ENCODE peak calls at places on chromosome 1, in five cellular contexts. R, F, K, G and B are unnamed samples.

GRCh38 chr1:176903474-176903873 is 261.0 kb downstream of the ASTN1 start:
- DNase-seq in R (peak), F (no peak), K (no peak), G (no peak), B (no peak)

GRCh38 chr1:63618001-63618400 is 24.8 kb downstream of the PGM1 start:
- DNase-seq in R (no peak), F (no peak), K (no peak), G (no peak), B (no peak)

GRCh38 chr1:2927995-2928732 is 93.1 kb upstream of the ACTRT2 start:
- DNase-seq in R (no peak), F (no peak), K (no peak), G (no peak), B (no peak)

GRCh38 chr1:21811875-21812305 is at the start of gene LDLRAD2:
- DNase-seq in R (no peak), F (no peak), K (no peak), G (no peak), B (no peak)

GRCh38 chr1:20194224-20194623 is 7.9 kb upstream of the PLA2G2C start:
- DNase-seq in R (no peak), F (no peak), K (peak), G (no peak), B (no peak)

GRCh38 chr1:29550119-29550841 is 314.0 kb downstream of the PTPRU start:
- DNase-seq in R (no peak), F (no peak), K (no peak), G (no peak), B (no peak)

GRCh38 chr1:94851571-94851970 is 31.4 kb downstream of the SLC44A3 start:
- DNase-seq in R (no peak), F (no peak), K (no peak), G (no peak), B (no peak)

GRCh38 chr1:207021876-207022596 is 10.5 kb downstream of the C1orf116 start:
- DNase-seq in R (no peak), F (no peak), K (no peak), G (no peak), B (no peak)

GRCh38 chr1:246658567-246658966 is 65.6 kb upstream of the SCCPDH start:
- DNase-seq in R (peak), F (no peak), K (no peak), G (no peak), B (no peak)

GRCh38 chr1:55375617-55376258 is 160.6 kb upstream of the USP24 start:
- DNase-seq in R (peak), F (no peak), K (peak), G (peak), B (peak)

GRCh38 chr1:35807614-35808375 is at the start of gene AGO4:
- DNase-seq in R (peak), F (peak), K (no peak), G (peak), B (peak)

GRCh38 chr1:94974824-94975223 is 47.9 kb upstream of the CNN3 start:
- DNase-seq in R (no peak), F (no peak), K (no peak), G (no peak), B (no peak)

GRCh38 chr1:58762806-58763205 is 21.0 kb downstream of the JUN start:
- DNase-seq in R (no peak), F (no peak), K (no peak), G (no peak), B (no peak)

GRCh38 chr1:66733348-66734017 is 18.8 kb upstream of the DYNLT5 start:
- DNase-seq in R (no peak), F (no peak), K (no peak), G (no peak), B (peak)

GRCh38 chr1:111959436-111959835 is 30.0 kb downstream of the KCND3 start:
- DNase-seq in R (no peak), F (no peak), K (no peak), G (no peak), B (peak)

GRCh38 chr1:246162560-246162959 is 344.5 kb downstream of the SMYD3 start:
- DNase-seq in R (no peak), F (no peak), K (no peak), G (no peak), B (no peak)

GRCh38 chr1:57845041-57845440 is 421.2 kb upstream of the DAB1 start:
- DNase-seq in R (no peak), F (no peak), K (no peak), G (no peak), B (no peak)

GRCh38 chr1:180632326-180633088 is 685 bp downstream of the XPR1 start:
- DNase-seq in R (peak), F (no peak), K (no peak), G (peak), B (peak)

GRCh38 chr1:180505732-180506335 is 3.5 kb upstream of the ACBD6 start:
- DNase-seq in R (no peak), F (no peak), K (no peak), G (no peak), B (peak)

GRCh38 chr1:47992720-47993119 is 4.5 kb downstream of the TRABD2B start:
- DNase-seq in R (no peak), F (no peak), K (no peak), G (no peak), B (peak)

GRCh38 chr1:109564189-109564878 is 15.9 kb downstream of the GNAI3 start:
- DNase-seq in R (no peak), F (no peak), K (no peak), G (no peak), B (no peak)

GRCh38 chr1:54716299-54717047 is 812 bp downstream of the TTC4 start:
- DNase-seq in R (no peak), F (no peak), K (no peak), G (no peak), B (no peak)

GRCh38 chr1:155858805-155859233 is 548 bp upstream of the SYT11 start:
- DNase-seq in R (peak), F (no peak), K (no peak), G (no peak), B (no peak)

GRCh38 chr1:116902027-116902426 is 7.7 kb upstream of the PTGFRN start:
- DNase-seq in R (no peak), F (no peak), K (no peak), G (no peak), B (no peak)